ENCODE peak calls at places on chromosomes 16 and 17, in nine cellular contexts. C is HCEC 1CT; T is T-helper 1 cell; H is CD4-positive, alpha-beta T cell; L is fibroblast of villous mesenchyme; B is transverse colon; W is tibial artery; E is nephron progenitor cell; S is retina. G is an unnamed sample.

GRCh38 chr16:28589930-28590329 is 6.9 kb downstream of the SULT1A2 start:
- DNase-seq in E (no peak), W (no peak), B (no peak), H (no peak), C (no peak), T (no peak), S (no peak), L (no peak), G (no peak)

GRCh38 chr17:44438634-44439033 is 49.2 kb upstream of the ITGA2B start:
- DNase-seq in W (no peak), E (no peak), S (no peak), C (no peak), T (no peak), H (no peak), B (peak), L (no peak), G (no peak)

GRCh38 chr17:77373298-77374169 is 232.8 kb downstream of the SEC14L1 start:
- DNase-seq in H (no peak), L (peak), W (no peak), C (no peak), T (peak), E (peak), S (peak), B (peak), G (no peak)

GRCh38 chr17:38572665-38573365 is 32.9 kb downstream of the SRCIN1 start:
- DNase-seq in S (peak), B (no peak), C (no peak), W (no peak), H (no peak), T (no peak), E (peak), L (no peak), G (peak)

GRCh38 chr16:51831595-51832352 is 680.7 kb upstream of the SALL1 start:
- DNase-seq in S (no peak), E (no peak), T (no peak), W (no peak), L (no peak), B (no peak), H (no peak), C (no peak), G (no peak)

GRCh38 chr17:44966348-44967025 is 1.6 kb downstream of the C1QL1 start:
- DNase-seq in S (no peak), B (no peak), E (no peak), W (no peak), L (no peak), T (no peak), H (no peak), C (no peak), G (no peak)

GRCh38 chr16:4664538-4665418 is 28.6 kb upstream of the NUDT16L1 start:
- DNase-seq in H (peak), W (no peak), S (no peak), T (peak), L (peak), B (peak), E (no peak), C (no peak), G (no peak)

GRCh38 chr16:85136705-85137322 is 24.5 kb upstream of the CIBAR2 start:
- DNase-seq in E (no peak), C (peak), W (no peak), H (no peak), B (peak), S (no peak), T (no peak), L (peak), G (no peak)

GRCh38 chr16:23682181-23682580 is 3.5 kb downstream of the PLK1 start:
- DNase-seq in T (no peak), S (no peak), E (no peak), H (no peak), W (no peak), B (no peak), L (peak), C (no peak), G (no peak)

GRCh38 chr16:68792465-68793324 is 50.6 kb upstream of the TANGO6 start:
- DNase-seq in B (peak), T (no peak), L (peak), H (no peak), S (no peak), C (no peak), E (no peak), W (no peak), G (no peak)

GRCh38 chr17:42087042-42087701 is 11.1 kb downstream of the ZNF385C start:
- DNase-seq in H (no peak), W (no peak), C (no peak), E (no peak), B (no peak), L (no peak), S (no peak), T (no peak), G (no peak)

GRCh38 chr16:54928421-54929089 is 2.1 kb upstream of the IRX5 start:
- DNase-seq in E (no peak), B (no peak), W (peak), T (no peak), H (no peak), L (no peak), S (peak), C (no peak), G (peak)

GRCh38 chr16:88077328-88078108 is 126.3 kb downstream of the BANP start:
- DNase-seq in H (no peak), S (no peak), C (no peak), B (no peak), L (no peak), E (no peak), T (no peak), W (no peak), G (no peak)

GRCh38 chr16:71631776-71632175 is 5.8 kb downstream of the MARVELD3 start:
- DNase-seq in S (no peak), H (no peak), B (no peak), T (no peak), W (no peak), C (no peak), L (no peak), E (no peak), G (no peak)

GRCh38 chr16:83002351-83003334 is 375.9 kb downstream of the CDH13 start:
- DNase-seq in C (peak), L (peak), E (no peak), W (no peak), B (no peak), H (no peak), S (no peak), T (no peak), G (no peak)

GRCh38 chr16:66477028-66477515 is 50.0 kb downstream of the BEAN1 start:
- DNase-seq in L (no peak), E (no peak), C (no peak), H (no peak), B (no peak), T (no peak), W (no peak), S (no peak), G (no peak)

GRCh38 chr17:46950997-46951621 is 27.9 kb downstream of the RPRML start:
- DNase-seq in S (no peak), B (no peak), C (no peak), E (no peak), L (no peak), T (no peak), H (no peak), W (no peak), G (peak)

GRCh38 chr16:84498859-84499620 is 5.4 kb downstream of the MEAK7 start:
- DNase-seq in W (no peak), B (no peak), S (no peak), L (no peak), E (no peak), H (no peak), T (no peak), C (no peak), G (no peak)

GRCh38 chr17:73308017-73308823 is 3.6 kb downstream of the CDC42EP4 start:
- DNase-seq in L (peak), C (peak), W (peak), H (no peak), S (no peak), T (no peak), E (no peak), B (peak), G (no peak)

GRCh38 chr16:49602201-49603041 is 228.8 kb downstream of the C16orf78 start:
- DNase-seq in S (peak), W (no peak), T (no peak), B (no peak), L (no peak), C (no peak), E (peak), H (no peak), G (no peak)

GRCh38 chr17:83109793-83110645 is 30.6 kb downstream of the METRNL start:
- DNase-seq in H (no peak), S (no peak), W (peak), C (peak), E (no peak), L (peak), T (no peak), B (peak), G (peak)

GRCh38 chr17:47368262-47368661 is 44.5 kb downstream of the EFCAB13 start:
- DNase-seq in E (no peak), H (no peak), L (no peak), W (no peak), S (no peak), T (no peak), B (no peak), C (no peak), G (no peak)

GRCh38 chr16:18979936-18980335 is 3.8 kb upstream of the TMC7 start:
- DNase-seq in L (no peak), C (no peak), S (no peak), E (no peak), T (no peak), B (no peak), W (no peak), H (no peak), G (no peak)

GRCh38 chr16:724188-725040 is 1.8 kb downstream of the CCDC78 start:
- DNase-seq in L (no peak), T (no peak), C (no peak), E (no peak), S (no peak), B (no peak), H (no peak), W (no peak), G (no peak)

GRCh38 chr16:79601092-79601977 is 798 bp upstream of the MAF start:
- DNase-seq in T (peak), C (no peak), B (peak), E (peak), L (peak), S (peak), H (no peak), W (peak), G (peak)

GRCh38 chr16:68356919-68357286 is 46.1 kb downstream of the PRMT7 start:
- DNase-seq in E (no peak), B (no peak), W (no peak), T (no peak), C (no peak), S (no peak), L (no peak), H (no peak), G (no peak)

GRCh38 chr17:10984163-10984562 is 146.3 kb upstream of the PIRT start:
- DNase-seq in L (no peak), T (no peak), S (no peak), W (no peak), C (no peak), E (no peak), H (no peak), B (no peak), G (no peak)

GRCh38 chr17:2275722-2276121 is 27.9 kb downstream of the SMG6 start:
- DNase-seq in B (no peak), E (no peak), T (no peak), W (no peak), S (no peak), H (no peak), C (no peak), L (no peak), G (no peak)

GRCh38 chr17:73362697-73363096 is 50.9 kb upstream of the CDC42EP4 start:
- DNase-seq in W (no peak), L (no peak), E (no peak), C (no peak), S (no peak), T (no peak), H (no peak), B (no peak), G (no peak)

GRCh38 chr17:3904486-3904885 is 11.6 kb upstream of the CAMKK1 start:
- DNase-seq in W (no peak), E (no peak), S (no peak), L (no peak), T (no peak), B (no peak), H (no peak), C (no peak), G (no peak)

GRCh38 chr17:40351185-40352043 is 13.1 kb downstream of the GJD3 start:
- DNase-seq in T (no peak), B (no peak), H (no peak), E (peak), C (no peak), W (no peak), L (no peak), S (peak), G (no peak)

GRCh38 chr17:81494984-81495383 is 17.6 kb downstream of the ACTG1 start:
- DNase-seq in H (no peak), T (no peak), E (no peak), S (peak), W (no peak), C (no peak), B (no peak), L (no peak), G (no peak)

GRCh38 chr17:31830971-31831755 is 27.9 kb downstream of the COPRS start:
- DNase-seq in L (peak), B (no peak), W (no peak), E (no peak), H (no peak), T (no peak), S (no peak), C (no peak), G (no peak)

GRCh38 chr16:78210305-78210704 is 110.9 kb downstream of the WWOX start:
- DNase-seq in T (no peak), E (no peak), B (no peak), S (no peak), L (peak), C (peak), H (no peak), W (no peak), G (no peak)

GRCh38 chr17:27326051-27326450 is 32.1 kb downstream of the WSB1 start:
- DNase-seq in L (no peak), H (no peak), T (no peak), C (no peak), B (no peak), W (no peak), E (no peak), S (no peak), G (no peak)

GRCh38 chr17:57538730-57539456 is 206.2 kb downstream of the CCDC182 start:
- DNase-seq in B (no peak), S (no peak), C (no peak), L (peak), E (no peak), H (no peak), W (no peak), T (no peak), G (no peak)

GRCh38 chr16:35352431-35352830 is 1893.0 kb downstream of the TP53TG3F start:
- DNase-seq in E (no peak), B (no peak), H (no peak), T (no peak), S (no peak), L (no peak), C (no peak), W (no peak), G (no peak)

G was measured in HAP-1.